ENCODE peak calls at places on chromosomes 1 and 21, in four cellular contexts. One of them, this sample, is unnamed.
A peak's percentile ranks its signal among the peaks of the same experiment; 100 is the strongest.

GRCh38 chr21:31132574-31133242 is 94.4 kb upstream of the KRTAP19-8 start:
- DNase-seq in A172: no peak
- DNase-seq in endothelial cell: no peak
- DNase-seq in osteoblast: no peak
- DNase-seq in this sample: no peak

GRCh38 chr1:29655945-29656866 is 419.9 kb downstream of the PTPRU start:
- DNase-seq in A172: no peak
- DNase-seq in endothelial cell: peak; percentile 20
- DNase-seq in osteoblast: no peak
- DNase-seq in this sample: peak; percentile 40

GRCh38 chr1:88726697-88727096 is 42.6 kb downstream of the PKN2 start:
- DNase-seq in A172: no peak
- DNase-seq in osteoblast: no peak
- DNase-seq in endothelial cell: no peak
- DNase-seq in this sample: no peak

GRCh38 chr1:21869620-21870121 is 57.6 kb downstream of the LDLRAD2 start:
- DNase-seq in endothelial cell: no peak
- DNase-seq in A172: peak; percentile 80
- DNase-seq in osteoblast: peak; percentile 100
- DNase-seq in this sample: no peak

GRCh38 chr1:201649776-201650607 is 111.1 kb downstream of the NAV1 start:
- DNase-seq in endothelial cell: peak; percentile 61
- DNase-seq in osteoblast: peak; percentile 96
- DNase-seq in A172: peak; percentile 56
- DNase-seq in this sample: peak; percentile 82

GRCh38 chr21:36909901-36910561 is 56.4 kb downstream of the HLCS start:
- DNase-seq in endothelial cell: no peak
- DNase-seq in osteoblast: peak; percentile 92
- DNase-seq in A172: peak; percentile 98
- DNase-seq in this sample: no peak

GRCh38 chr1:199084293-199084692 is 445.5 kb downstream of the PTPRC start:
- DNase-seq in endothelial cell: no peak
- DNase-seq in A172: no peak
- DNase-seq in osteoblast: peak; percentile 18
- DNase-seq in this sample: no peak

GRCh38 chr1:36369061-36369470 is 16.7 kb downstream of the STK40 start:
- DNase-seq in A172: no peak
- DNase-seq in osteoblast: peak; percentile 90
- DNase-seq in endothelial cell: peak; percentile 87
- DNase-seq in this sample: peak; percentile 94

GRCh38 chr1:98264727-98265126 is 343.9 kb upstream of the DPYD start:
- DNase-seq in A172: no peak
- DNase-seq in endothelial cell: no peak
- DNase-seq in osteoblast: no peak
- DNase-seq in this sample: no peak

GRCh38 chr1:186798960-186799688 is 29.6 kb upstream of the PLA2G4A start:
- DNase-seq in osteoblast: no peak
- DNase-seq in A172: no peak
- DNase-seq in endothelial cell: no peak
- DNase-seq in this sample: no peak

GRCh38 chr21:41766051-41766882 is 585 bp downstream of the RIPK4 start:
- DNase-seq in A172: no peak
- DNase-seq in endothelial cell: no peak
- DNase-seq in osteoblast: peak; percentile 75
- DNase-seq in this sample: peak; percentile 49

GRCh38 chr1:9289090-9289534 is 3.6 kb upstream of the SPSB1 start:
- DNase-seq in endothelial cell: peak; percentile 77
- DNase-seq in osteoblast: no peak
- DNase-seq in A172: no peak
- DNase-seq in this sample: peak; percentile 82

GRCh38 chr1:29649375-29650040 is 413.2 kb downstream of the PTPRU start:
- DNase-seq in endothelial cell: no peak
- DNase-seq in A172: peak; percentile 41
- DNase-seq in osteoblast: no peak
- DNase-seq in this sample: no peak

GRCh38 chr1:209048961-209049669 is 534.4 kb upstream of the CAMK1G start:
- DNase-seq in osteoblast: no peak
- DNase-seq in A172: peak; percentile 75
- DNase-seq in endothelial cell: no peak
- DNase-seq in this sample: no peak

GRCh38 chr1:106022312-106022902 is 1034.1 kb upstream of the PRMT6 start:
- DNase-seq in A172: no peak
- DNase-seq in endothelial cell: no peak
- DNase-seq in osteoblast: peak; percentile 9
- DNase-seq in this sample: no peak

GRCh38 chr1:14567056-14567455 is 31.4 kb upstream of the KAZN start:
- DNase-seq in A172: no peak
- DNase-seq in osteoblast: no peak
- DNase-seq in endothelial cell: no peak
- DNase-seq in this sample: no peak

GRCh38 chr1:38835230-38835827 is 24.2 kb downstream of the RRAGC start:
- DNase-seq in endothelial cell: peak; percentile 68
- DNase-seq in A172: peak; percentile 65
- DNase-seq in osteoblast: peak; percentile 81
- DNase-seq in this sample: peak; percentile 52

GRCh38 chr1:213120386-213120785 is 69.3 kb downstream of the RPS6KC1 start:
- DNase-seq in A172: peak; percentile 21
- DNase-seq in osteoblast: no peak
- DNase-seq in endothelial cell: no peak
- DNase-seq in this sample: no peak

GRCh38 chr1:205782627-205783470 is 7.6 kb upstream of the RAB29 start:
- DNase-seq in A172: no peak
- DNase-seq in osteoblast: peak; percentile 35
- DNase-seq in endothelial cell: no peak
- DNase-seq in this sample: no peak

GRCh38 chr1:153220606-153221303 is 3.4 kb downstream of the PRR9 start:
- DNase-seq in A172: no peak
- DNase-seq in osteoblast: no peak
- DNase-seq in endothelial cell: no peak
- DNase-seq in this sample: no peak

GRCh38 chr1:15432327-15432726 is 5.9 kb upstream of the CTRC start:
- DNase-seq in endothelial cell: no peak
- DNase-seq in osteoblast: peak; percentile 60
- DNase-seq in A172: no peak
- DNase-seq in this sample: no peak

GRCh38 chr1:245855846-245856730 is 651.0 kb downstream of the SMYD3 start:
- DNase-seq in A172: no peak
- DNase-seq in endothelial cell: no peak
- DNase-seq in osteoblast: no peak
- DNase-seq in this sample: no peak

GRCh38 chr1:78540056-78540455 is 49.3 kb downstream of the PTGFR start:
- DNase-seq in osteoblast: no peak
- DNase-seq in A172: no peak
- DNase-seq in endothelial cell: no peak
- DNase-seq in this sample: no peak

GRCh38 chr1:50774759-50775351 is 185.2 kb downstream of the FAF1 start:
- DNase-seq in osteoblast: no peak
- DNase-seq in A172: peak; percentile 60
- DNase-seq in endothelial cell: peak; percentile 11
- DNase-seq in this sample: peak; percentile 19

GRCh38 chr1:64608015-64608650 is 136.7 kb upstream of the RAVER2 start:
- DNase-seq in endothelial cell: no peak
- DNase-seq in A172: no peak
- DNase-seq in osteoblast: no peak
- DNase-seq in this sample: no peak

GRCh38 chr1:154104433-154105082 is 50.3 kb downstream of the NUP210L start:
- DNase-seq in A172: no peak
- DNase-seq in endothelial cell: no peak
- DNase-seq in osteoblast: no peak
- DNase-seq in this sample: no peak

GRCh38 chr1:30414851-30415165 is 308.6 kb downstream of the MATN1 start:
- DNase-seq in osteoblast: no peak
- DNase-seq in A172: no peak
- DNase-seq in endothelial cell: no peak
- DNase-seq in this sample: no peak

GRCh38 chr1:185816460-185816859 is 82.3 kb downstream of the HMCN1 start:
- DNase-seq in A172: no peak
- DNase-seq in endothelial cell: no peak
- DNase-seq in osteoblast: no peak
- DNase-seq in this sample: no peak

GRCh38 chr1:150259758-150260669 is 2.4 kb downstream of the CA14 start:
- DNase-seq in osteoblast: peak; percentile 26
- DNase-seq in endothelial cell: peak; percentile 34
- DNase-seq in A172: no peak
- DNase-seq in this sample: peak; percentile 66

GRCh38 chr21:39581414-39581813 is 31.3 kb upstream of the B3GALT5 start:
- DNase-seq in endothelial cell: no peak
- DNase-seq in osteoblast: no peak
- DNase-seq in A172: no peak
- DNase-seq in this sample: no peak

GRCh38 chr1:229410692-229411433 is 23.0 kb downstream of the ACTA1 start:
- DNase-seq in A172: peak; percentile 97
- DNase-seq in endothelial cell: no peak
- DNase-seq in osteoblast: peak; percentile 92
- DNase-seq in this sample: no peak

GRCh38 chr1:8343464-8344001 is 25.6 kb downstream of the SLC45A1 start:
- DNase-seq in endothelial cell: no peak
- DNase-seq in osteoblast: peak; percentile 99
- DNase-seq in A172: peak; percentile 76
- DNase-seq in this sample: no peak

GRCh38 chr1:58584082-58584895 is 7.2 kb upstream of the TACSTD2 start:
- DNase-seq in osteoblast: peak; percentile 94
- DNase-seq in endothelial cell: no peak
- DNase-seq in A172: peak; percentile 97
- DNase-seq in this sample: no peak

GRCh38 chr1:3697104-3697503 is 44.8 kb downstream of the TP73 start:
- DNase-seq in endothelial cell: no peak
- DNase-seq in osteoblast: no peak
- DNase-seq in A172: no peak
- DNase-seq in this sample: no peak

GRCh38 chr1:183583466-183583865 is 6.8 kb downstream of the NCF2 start:
- DNase-seq in osteoblast: no peak
- DNase-seq in A172: no peak
- DNase-seq in endothelial cell: no peak
- DNase-seq in this sample: no peak

GRCh38 chr1:205484985-205485967 is 19.2 kb upstream of the CDK18 start:
- DNase-seq in endothelial cell: peak; percentile 69
- DNase-seq in A172: peak; percentile 77
- DNase-seq in osteoblast: peak; percentile 96
- DNase-seq in this sample: peak; percentile 77

GRCh38 chr1:95003433-95003738 is 69.4 kb downstream of the ALG14 start:
- DNase-seq in endothelial cell: no peak
- DNase-seq in A172: no peak
- DNase-seq in osteoblast: no peak
- DNase-seq in this sample: no peak

GRCh38 chr1:171345536-171345935 is 31.6 kb downstream of the FMO4 start:
- DNase-seq in endothelial cell: no peak
- DNase-seq in A172: no peak
- DNase-seq in osteoblast: no peak
- DNase-seq in this sample: no peak

GRCh38 chr1:59819566-59820438 is 5.1 kb downstream of the HOOK1 start:
- DNase-seq in A172: no peak
- DNase-seq in osteoblast: no peak
- DNase-seq in endothelial cell: no peak
- DNase-seq in this sample: no peak